ENCODE peak calls at places on chromosomes 2 and 18, in six cellular contexts. L is right atrium auricular region, R is HCT116, W is stomach, C is GM12865, D is HFF-Myc. T is an unnamed sample.
A peak's percentile ranks its signal among the peaks of the same experiment; 100 is the strongest.

GRCh38 chr2:232511336-232511863 is 8.8 kb upstream of the PRSS56 start:
- DNase-seq in R (no peak), W (no peak), D (no peak), C (no peak), L (no peak), T (no peak)

GRCh38 chr2:64865073-64865830 is 123.9 kb upstream of the SLC1A4 start:
- DNase-seq in R (no peak), W (peak; percentile 75), L (peak; percentile 76), D (no peak), C (peak; percentile 69), T (no peak)

GRCh38 chr2:151637284-151637781 is 96.9 kb downstream of the NEB start:
- DNase-seq in W (no peak), R (no peak), L (no peak), D (no peak), C (peak; percentile 64), T (no peak)

GRCh38 chr2:151299940-151300539 is 10.6 kb upstream of the NMI start:
- DNase-seq in R (no peak), L (no peak), C (no peak), W (no peak), D (no peak), T (no peak)

GRCh38 chr2:156087875-156088274 is 244.6 kb downstream of the NR4A2 start:
- DNase-seq in D (no peak), W (no peak), L (no peak), C (peak; percentile 2), R (no peak), T (no peak)

GRCh38 chr18:36504928-36505327 is 207.4 kb downstream of the FHOD3 start:
- DNase-seq in R (no peak), W (no peak), D (no peak), L (no peak), C (no peak), T (no peak)

GRCh38 chr2:206836722-206837121 is 71.3 kb downstream of the FASTKD2 start:
- DNase-seq in L (no peak), W (no peak), C (no peak), D (no peak), R (no peak), T (no peak)

GRCh38 chr2:150125708-150126107 is 361.8 kb downstream of the RND3 start:
- DNase-seq in C (peak; percentile 28), D (peak; percentile 79), R (no peak), L (no peak), W (no peak), T (peak; percentile 92)

GRCh38 chr2:215680605-215681598 is 245.0 kb upstream of the FN1 start:
- DNase-seq in C (peak; percentile 37), L (no peak), W (no peak), D (no peak), R (no peak), T (peak; percentile 99)

GRCh38 chr18:57095884-57096283 is 51.0 kb upstream of the BOD1L2 start:
- DNase-seq in D (no peak), C (no peak), R (no peak), W (no peak), L (no peak), T (no peak)

GRCh38 chr18:49562481-49563129 is 748 bp downstream of the LIPG start:
- DNase-seq in W (no peak), L (no peak), C (no peak), D (no peak), R (no peak), T (no peak)

GRCh38 chr2:151071382-151071781 is 190.3 kb downstream of the RBM43 start:
- DNase-seq in W (no peak), R (peak; percentile 10), L (no peak), D (no peak), C (no peak), T (no peak)

GRCh38 chr2:14016289-14016955 is 616.1 kb upstream of the LRATD1 start:
- DNase-seq in W (peak; percentile 73), C (no peak), R (no peak), L (no peak), D (no peak), T (no peak)

GRCh38 chr18:8785261-8785660 is 79.9 kb downstream of the MTCL1 start:
- DNase-seq in W (no peak), L (no peak), C (no peak), R (no peak), D (no peak), T (no peak)

GRCh38 chr2:228658998-228659397 is 477.5 kb upstream of the SPHKAP start:
- DNase-seq in L (no peak), C (no peak), R (no peak), W (no peak), D (peak; percentile 44), T (no peak)

GRCh38 chr2:23545811-23546210 is 160.8 kb downstream of the KLHL29 start:
- DNase-seq in C (no peak), R (no peak), L (no peak), D (no peak), W (no peak), T (no peak)

GRCh38 chr2:152348388-152348787 is 13.4 kb downstream of the FMNL2 start:
- DNase-seq in C (no peak), W (no peak), R (no peak), D (no peak), L (no peak), T (peak; percentile 63)

GRCh38 chr2:11873766-11874165 is 127.3 kb downstream of the LPIN1 start:
- DNase-seq in W (no peak), R (no peak), C (no peak), L (no peak), D (peak; percentile 29), T (no peak)

GRCh38 chr2:232480201-232481190 is 7.1 kb downstream of the ECEL1 start:
- DNase-seq in W (no peak), L (no peak), C (no peak), R (no peak), D (no peak), T (no peak)

GRCh38 chr2:222946700-222947278 is 86.0 kb downstream of the ACSL3 start:
- DNase-seq in L (no peak), R (no peak), W (no peak), C (no peak), D (no peak), T (no peak)

GRCh38 chr2:233448565-233448964 is 94.3 kb downstream of the DGKD start:
- DNase-seq in L (no peak), W (no peak), D (no peak), C (no peak), R (no peak), T (no peak)

GRCh38 chr18:4068552-4069158 is 386.5 kb downstream of the DLGAP1 start:
- DNase-seq in W (no peak), D (peak; percentile 33), L (no peak), R (peak; percentile 51), C (peak; percentile 65), T (no peak)

GRCh38 chr2:105883911-105884694 is 139.4 kb downstream of the NCK2 start:
- DNase-seq in R (no peak), D (no peak), L (peak; percentile 50), W (no peak), C (no peak), T (no peak)

GRCh38 chr18:79117791-79118190 is 48.6 kb downstream of the ATP9B start:
- DNase-seq in D (no peak), C (no peak), L (no peak), W (no peak), R (no peak), T (no peak)

GRCh38 chr2:202721621-202722020 is 86.9 kb downstream of the FAM117B start:
- DNase-seq in W (no peak), R (no peak), D (no peak), L (no peak), C (no peak), T (peak; percentile 57)

GRCh38 chr18:50422286-50422898 is 47.5 kb downstream of the SKA1 start:
- DNase-seq in R (no peak), C (no peak), L (no peak), W (no peak), D (no peak), T (no peak)

GRCh38 chr2:9166579-9167392 is 39.8 kb upstream of the ASAP2 start:
- DNase-seq in D (no peak), R (no peak), W (no peak), L (no peak), C (no peak), T (no peak)

GRCh38 chr18:54260376-54261072 is 8.8 kb upstream of the POLI start:
- DNase-seq in D (no peak), C (peak; percentile 77), W (no peak), L (no peak), R (no peak), T (no peak)

GRCh38 chr2:44843641-44844040 is 97.9 kb upstream of the SIX3 start:
- DNase-seq in W (no peak), L (peak; percentile 23), D (no peak), R (no peak), C (no peak), T (no peak)

DNA sequence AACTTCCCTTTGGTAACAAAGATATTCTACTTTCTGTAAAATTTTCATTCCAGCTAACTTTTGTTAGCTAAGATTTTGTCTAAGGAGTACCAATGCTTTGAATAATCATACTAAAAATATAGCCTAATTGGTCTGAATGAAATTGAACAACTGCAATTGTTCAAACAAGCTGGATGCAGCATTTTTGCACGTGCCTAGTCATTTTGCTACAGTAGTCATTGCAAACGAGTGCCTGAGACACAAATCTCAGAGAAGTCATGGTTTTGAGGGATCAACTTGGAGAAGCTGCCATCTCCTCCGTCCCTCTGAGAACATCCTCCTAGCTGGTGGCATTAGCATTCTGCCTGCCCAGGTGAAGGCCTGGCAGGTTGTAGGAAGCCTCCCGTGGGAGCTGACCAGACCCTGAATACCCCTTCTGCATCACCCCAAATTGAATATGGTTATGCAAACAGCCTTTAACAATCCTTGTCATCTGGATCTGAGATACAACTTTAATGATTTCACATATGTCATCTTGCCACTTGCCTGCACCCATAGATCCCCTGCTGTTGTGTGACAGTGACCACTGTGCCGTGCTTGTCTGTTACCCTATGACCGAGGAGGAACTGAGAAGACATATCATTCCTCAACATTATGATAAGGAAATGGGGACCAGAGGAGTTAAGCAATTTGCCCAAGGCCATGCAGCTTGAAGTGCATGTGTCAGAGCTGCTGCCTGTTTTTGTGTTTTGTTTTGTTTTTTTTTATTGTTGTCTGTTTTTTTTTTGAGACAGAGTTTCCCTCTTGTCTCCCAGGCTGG is 29.1 kb upstream of the MGAT4A start:
- DNase-seq in C (peak; percentile 27), W (no peak), L (no peak), R (no peak), D (no peak), T (no peak)
- H3K4me3 ChIP-seq in C (no peak overlapping the region), W (no peak overlapping the region), L (no peak overlapping the region), R (no peak overlapping the region), D (no peak overlapping the region), T (no peak overlapping the region)

GRCh38 chr2:66279024-66279423 is 155.9 kb upstream of the MEIS1 start:
- DNase-seq in W (no peak), C (no peak), D (no peak), L (no peak), R (no peak), T (no peak)
- TF ChIP-seq CTCF in W (no peak), C (no peak), D (no peak), L (no peak), R (no peak), T (no peak)

GRCh38 chr18:55983433-55983832 is 395.4 kb upstream of the TCF4 start:
- DNase-seq in L (no peak), R (no peak), W (no peak), D (peak; percentile 44), C (no peak), T (no peak)
- H3K4me3 ChIP-seq in L (no peak overlapping the region), R (no peak overlapping the region), W (no peak overlapping the region), D (no peak overlapping the region), C (no peak overlapping the region), T (no peak overlapping the region)

DNA sequence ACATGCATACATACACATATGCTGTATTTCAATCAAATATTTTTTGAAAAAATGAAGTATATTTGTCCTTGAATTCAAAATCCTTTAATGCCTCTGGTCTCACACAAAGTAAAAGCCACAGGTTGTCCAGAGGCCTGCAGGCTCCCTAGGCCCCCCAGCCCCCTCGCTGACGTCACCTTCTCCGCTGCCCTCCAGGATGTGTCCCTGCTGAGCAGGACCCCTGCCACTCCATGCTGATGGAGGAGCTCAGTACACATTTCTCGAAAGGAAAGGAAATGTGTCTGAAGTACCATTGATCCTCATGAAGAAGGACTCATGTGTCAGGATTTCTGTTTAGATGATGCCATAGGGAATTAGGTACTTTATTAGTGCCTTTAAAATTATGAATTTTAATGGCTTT is 212.1 kb downstream of the LDLRAD4 start:
- DNase-seq in C (no peak), D (no peak), L (no peak), W (no peak), R (no peak), T (no peak)
- TF ChIP-seq CTCF in C (no peak), D (no peak), L (no peak), W (no peak), R (no peak), T (no peak)